ENCODE peak calls at places on chromosomes 7 and 10, in ten cellular contexts. O is CD8-positive, alpha-beta memory T cell; I is stimulated activated effector memory CD8-positive, alpha-beta T cell treated with anti-CD3 and anti-CD28 coated beads, Interleukin-12 subunit alpha, Interleukin-12 subunit beta, amount 100 ng/mL, for 72 hours; W is putamen; E is GM04504; D is iris pigment epithelial cell; V is GM23248; R is adipocyte; C is mesothelial cell of epicardium; B is HEK293T. F is an unnamed sample.

GRCh38 chr7:68573271-68574000 is 1024.8 kb upstream of the AUTS2 start:
- DNase-seq in O (no peak), I (no peak), V (no peak), W (no peak), D (no peak), C (no peak), E (no peak), R (no peak), B (no peak), F (no peak)

GRCh38 chr7:76294344-76295024 is 8.0 kb upstream of the HSPB1 start:
- DNase-seq in V (peak), D (peak), W (peak), B (no peak), C (peak), I (no peak), O (no peak), R (peak), E (peak), F (peak)

GRCh38 chr7:3558410-3558809 is 257.4 kb downstream of the SDK1 start:
- DNase-seq in V (no peak), D (no peak), C (no peak), I (no peak), E (no peak), B (no peak), R (no peak), O (no peak), W (no peak), F (no peak)

GRCh38 chr10:103917326-103918052 is 495 bp downstream of the STN1 start:
- DNase-seq in B (peak), O (no peak), W (peak), E (peak), R (peak), D (peak), I (no peak), V (peak), C (no peak), F (no peak)

GRCh38 chr10:26269754-26270153 is 53.2 kb downstream of the GAD2 start:
- DNase-seq in I (no peak), C (no peak), O (no peak), E (no peak), D (peak), R (no peak), W (no peak), B (peak), V (peak), F (no peak)

GRCh38 chr7:106608664-106609063 is 52.3 kb downstream of the CCDC71L start:
- DNase-seq in I (no peak), O (no peak), D (no peak), V (no peak), W (no peak), E (no peak), R (no peak), C (no peak), B (no peak), F (no peak)

GRCh38 chr7:52944916-52945315 is 90.5 kb upstream of the POM121L12 start:
- DNase-seq in I (no peak), D (peak), O (no peak), V (no peak), E (no peak), C (no peak), R (no peak), B (no peak), W (no peak), F (no peak)

GRCh38 chr10:29409241-29410051 is 120.6 kb downstream of the LYZL1 start:
- DNase-seq in W (peak), D (peak), O (peak), R (peak), E (peak), I (peak), V (peak), B (peak), C (no peak), F (no peak)

GRCh38 chr10:104309980-104310978 is 28.0 kb downstream of the ITPRIP start:
- DNase-seq in C (no peak), B (no peak), O (no peak), R (peak), D (peak), E (peak), W (no peak), I (no peak), V (peak), F (no peak)

GRCh38 chr7:2905500-2905899 is 61.4 kb upstream of the GNA12 start:
- DNase-seq in E (no peak), R (no peak), C (no peak), I (no peak), W (no peak), B (no peak), V (no peak), D (no peak), O (no peak), F (no peak)

GRCh38 chr10:88979153-88979562 is 11.4 kb upstream of the FAS start:
- DNase-seq in W (no peak), V (peak), R (peak), O (no peak), C (no peak), D (peak), I (no peak), E (peak), B (peak), F (no peak)

GRCh38 chr7:14902589-14902963 is at the start of gene DGKB:
- DNase-seq in R (peak), C (peak), E (peak), V (peak), O (no peak), D (no peak), W (peak), B (peak), I (no peak), F (peak)

GRCh38 chr7:115676080-115676479 is 354.5 kb downstream of the TFEC start:
- DNase-seq in E (no peak), W (peak), B (peak), D (peak), V (peak), I (no peak), O (no peak), R (no peak), C (no peak), F (no peak)

F was measured in H1.